ENCODE peak calls at places on chromosomes 16 and 17, in seven cellular contexts. One of them, this sample, is unnamed.

GRCh38 chr17:72119963-72120877 is 600 bp upstream of the SOX9 start:
- DNase-seq in stimulated activated CD8-positive, alpha-beta memory T cell treated with anti-CD3 and anti-CD28 coated beads, Interleukin-7, amount 100 ng/mL, for 1 hour: no peak
- DNase-seq in dorsolateral prefrontal cortex: peak
- DNase-seq in ELR: peak
- DNase-seq in CD8-positive, alpha-beta memory T cell: no peak
- DNase-seq in NCI-H1105: peak
- DNase-seq in cardiac fibroblast: peak
- DNase-seq in this sample: peak

GRCh38 chr17:46085522-46085921 is 86.5 kb downstream of the STH start:
- DNase-seq in CD8-positive, alpha-beta memory T cell: no peak
- DNase-seq in ELR: no peak
- DNase-seq in NCI-H1105: no peak
- DNase-seq in stimulated activated CD8-positive, alpha-beta memory T cell treated with anti-CD3 and anti-CD28 coated beads, Interleukin-7, amount 100 ng/mL, for 1 hour: no peak
- DNase-seq in dorsolateral prefrontal cortex: no peak
- DNase-seq in cardiac fibroblast: no peak
- DNase-seq in this sample: no peak

GRCh38 chr17:20925091-20925490 is 117.7 kb downstream of the USP22 start:
- DNase-seq in NCI-H1105: no peak
- DNase-seq in stimulated activated CD8-positive, alpha-beta memory T cell treated with anti-CD3 and anti-CD28 coated beads, Interleukin-7, amount 100 ng/mL, for 1 hour: no peak
- DNase-seq in CD8-positive, alpha-beta memory T cell: no peak
- DNase-seq in ELR: peak
- DNase-seq in dorsolateral prefrontal cortex: no peak
- DNase-seq in cardiac fibroblast: peak
- DNase-seq in this sample: no peak

GRCh38 chr17:28972437-28972836 is 21.1 kb upstream of the PHF12 start:
- DNase-seq in CD8-positive, alpha-beta memory T cell: no peak
- DNase-seq in cardiac fibroblast: no peak
- DNase-seq in NCI-H1105: no peak
- DNase-seq in ELR: no peak
- DNase-seq in dorsolateral prefrontal cortex: no peak
- DNase-seq in stimulated activated CD8-positive, alpha-beta memory T cell treated with anti-CD3 and anti-CD28 coated beads, Interleukin-7, amount 100 ng/mL, for 1 hour: no peak
- DNase-seq in this sample: no peak

GRCh38 chr17:2214887-2215615 is 88.5 kb downstream of the SMG6 start:
- DNase-seq in cardiac fibroblast: peak
- DNase-seq in stimulated activated CD8-positive, alpha-beta memory T cell treated with anti-CD3 and anti-CD28 coated beads, Interleukin-7, amount 100 ng/mL, for 1 hour: no peak
- DNase-seq in dorsolateral prefrontal cortex: no peak
- DNase-seq in ELR: peak
- DNase-seq in NCI-H1105: no peak
- DNase-seq in CD8-positive, alpha-beta memory T cell: no peak
- DNase-seq in this sample: peak

GRCh38 chr17:35010093-35010492 is 29.8 kb downstream of the LIG3 start:
- DNase-seq in ELR: no peak
- DNase-seq in cardiac fibroblast: no peak
- DNase-seq in CD8-positive, alpha-beta memory T cell: no peak
- DNase-seq in NCI-H1105: no peak
- DNase-seq in dorsolateral prefrontal cortex: no peak
- DNase-seq in stimulated activated CD8-positive, alpha-beta memory T cell treated with anti-CD3 and anti-CD28 coated beads, Interleukin-7, amount 100 ng/mL, for 1 hour: no peak
- DNase-seq in this sample: no peak

GRCh38 chr16:75860654-75861053 is 134.4 kb upstream of the CPHXL start:
- DNase-seq in NCI-H1105: peak
- DNase-seq in dorsolateral prefrontal cortex: peak
- DNase-seq in stimulated activated CD8-positive, alpha-beta memory T cell treated with anti-CD3 and anti-CD28 coated beads, Interleukin-7, amount 100 ng/mL, for 1 hour: no peak
- DNase-seq in ELR: no peak
- DNase-seq in CD8-positive, alpha-beta memory T cell: no peak
- DNase-seq in cardiac fibroblast: no peak
- DNase-seq in this sample: no peak

GRCh38 chr16:81357711-81358270 is 43.0 kb downstream of the GAN start:
- DNase-seq in stimulated activated CD8-positive, alpha-beta memory T cell treated with anti-CD3 and anti-CD28 coated beads, Interleukin-7, amount 100 ng/mL, for 1 hour: no peak
- DNase-seq in ELR: no peak
- DNase-seq in dorsolateral prefrontal cortex: no peak
- DNase-seq in CD8-positive, alpha-beta memory T cell: no peak
- DNase-seq in cardiac fibroblast: no peak
- DNase-seq in NCI-H1105: no peak
- DNase-seq in this sample: no peak

GRCh38 chr17:28612936-28613872 is 781 bp downstream of the RSKR start:
- DNase-seq in NCI-H1105: peak
- DNase-seq in ELR: peak
- DNase-seq in dorsolateral prefrontal cortex: no peak
- DNase-seq in CD8-positive, alpha-beta memory T cell: peak
- DNase-seq in stimulated activated CD8-positive, alpha-beta memory T cell treated with anti-CD3 and anti-CD28 coated beads, Interleukin-7, amount 100 ng/mL, for 1 hour: no peak
- DNase-seq in cardiac fibroblast: peak
- DNase-seq in this sample: no peak

GRCh38 chr17:6608321-6608720 is 32.2 kb downstream of the KIAA0753 start:
- DNase-seq in cardiac fibroblast: peak
- DNase-seq in CD8-positive, alpha-beta memory T cell: no peak
- DNase-seq in NCI-H1105: no peak
- DNase-seq in dorsolateral prefrontal cortex: no peak
- DNase-seq in ELR: peak
- DNase-seq in stimulated activated CD8-positive, alpha-beta memory T cell treated with anti-CD3 and anti-CD28 coated beads, Interleukin-7, amount 100 ng/mL, for 1 hour: no peak
- DNase-seq in this sample: no peak

GRCh38 chr17:6913608-6914443 is 82.0 kb upstream of the ALOX12 start:
- DNase-seq in NCI-H1105: peak
- DNase-seq in CD8-positive, alpha-beta memory T cell: peak
- DNase-seq in ELR: peak
- DNase-seq in dorsolateral prefrontal cortex: peak
- DNase-seq in stimulated activated CD8-positive, alpha-beta memory T cell treated with anti-CD3 and anti-CD28 coated beads, Interleukin-7, amount 100 ng/mL, for 1 hour: peak
- DNase-seq in cardiac fibroblast: peak
- DNase-seq in this sample: peak

GRCh38 chr16:85102106-85102630 is 10.1 kb downstream of the CIBAR2 start:
- DNase-seq in ELR: no peak
- DNase-seq in CD8-positive, alpha-beta memory T cell: no peak
- DNase-seq in stimulated activated CD8-positive, alpha-beta memory T cell treated with anti-CD3 and anti-CD28 coated beads, Interleukin-7, amount 100 ng/mL, for 1 hour: no peak
- DNase-seq in cardiac fibroblast: no peak
- DNase-seq in dorsolateral prefrontal cortex: no peak
- DNase-seq in NCI-H1105: no peak
- DNase-seq in this sample: no peak

GRCh38 chr17:40750391-40750790 is 4.7 kb downstream of the KRT25 start:
- DNase-seq in NCI-H1105: no peak
- DNase-seq in CD8-positive, alpha-beta memory T cell: no peak
- DNase-seq in cardiac fibroblast: no peak
- DNase-seq in ELR: no peak
- DNase-seq in dorsolateral prefrontal cortex: no peak
- DNase-seq in stimulated activated CD8-positive, alpha-beta memory T cell treated with anti-CD3 and anti-CD28 coated beads, Interleukin-7, amount 100 ng/mL, for 1 hour: no peak
- DNase-seq in this sample: no peak

This sample was measured in heart right ventricle.